ENCODE peak calls at places on chromosomes 3 and 15, in eight cellular contexts. X, G, V, N, I, Z, B and L are unnamed samples.

GRCh38 chr3:186248850-186249249 is 113.2 kb downstream of the DGKG start:
- DNase-seq in X (no peak), G (no peak), V (no peak), N (no peak), I (no peak), Z (no peak), B (no peak), L (no peak)

GRCh38 chr15:60115579-60116415 is 111.7 kb downstream of the FOXB1 start:
- DNase-seq in X (no peak), G (no peak), V (no peak), N (no peak), I (no peak), Z (no peak), B (no peak), L (no peak)

GRCh38 chr15:60526127-60526616 is 47.2 kb upstream of the ICE2 start:
- DNase-seq in X (no peak), G (peak; percentile 59), V (no peak), N (peak; percentile 52), I (no peak), Z (no peak), B (peak; percentile 74), L (peak; percentile 25)

GRCh38 chr3:39000008-39000450 is 51.7 kb downstream of the SCN11A start:
- DNase-seq in X (peak; percentile 74), G (no peak), V (no peak), N (no peak), I (no peak), Z (no peak), B (no peak), L (no peak)

GRCh38 chr3:159620873-159621272 is 367.8 kb upstream of the IL12A start:
- DNase-seq in X (peak; percentile 58), G (no peak), V (no peak), N (no peak), I (no peak), Z (no peak), B (no peak), L (no peak)

GRCh38 chr15:90934256-90934948 is 683 bp upstream of the UNC45A start:
- DNase-seq in X (peak; percentile 91), G (peak; percentile 83), V (peak; percentile 72), N (peak; percentile 91), I (peak; percentile 93), Z (peak; percentile 93), B (peak; percentile 90), L (peak; percentile 90)

GRCh38 chr15:91553455-91553854 is 300.1 kb upstream of the SLCO3A1 start:
- DNase-seq in X (no peak), G (no peak), V (no peak), N (no peak), I (no peak), Z (no peak), B (no peak), L (no peak)

GRCh38 chr3:55624238-55624637 is 137.1 kb upstream of the WNT5A start:
- DNase-seq in X (no peak), G (no peak), V (no peak), N (peak; percentile 26), I (no peak), Z (peak; percentile 22), B (no peak), L (no peak)

GRCh38 chr3:166696104-166696503 is 684.0 kb downstream of the ZBBX start:
- DNase-seq in X (no peak), G (no peak), V (no peak), N (no peak), I (no peak), Z (no peak), B (no peak), L (no peak)

DNA sequence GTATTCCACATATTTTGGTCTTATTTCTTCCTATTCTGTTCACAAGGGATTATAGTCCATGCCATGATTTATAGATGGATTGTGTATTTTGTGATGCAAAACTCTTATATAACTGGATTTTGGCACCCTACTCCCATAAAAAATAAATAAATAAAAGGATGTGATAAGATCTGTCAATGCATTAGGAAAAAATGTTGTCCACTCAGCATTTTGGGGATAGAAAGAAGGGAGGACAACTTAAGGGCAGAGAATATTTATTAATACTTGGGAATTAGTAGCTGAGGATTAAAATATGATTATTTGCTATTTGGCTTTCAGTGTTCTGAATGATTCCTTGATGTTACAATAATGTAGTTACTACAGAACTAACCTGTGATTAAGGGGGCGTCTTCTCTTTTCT is 682.6 kb downstream of the ZBBX start:
- DNase-seq in X (no peak), G (no peak), V (no peak), N (no peak), I (no peak), Z (no peak), B (no peak), L (no peak)
- TF ChIP-seq POLR2A in X (no peak), G (no peak), V (no peak), N (no peak), I (no peak), Z (no peak), B (no peak), L (no peak)

GRCh38 chr3:105802073-105802706 is 66.6 kb downstream of the CBLB start:
- DNase-seq in X (no peak), G (no peak), V (no peak), N (no peak), I (no peak), Z (no peak), B (no peak), L (no peak)

GRCh38 chr3:105798381-105798934 is 70.4 kb downstream of the CBLB start:
- DNase-seq in X (no peak), G (no peak), V (no peak), N (no peak), I (no peak), Z (no peak), B (no peak), L (no peak)

GRCh38 chr3:105801397-105801796 is 67.4 kb downstream of the CBLB start:
- DNase-seq in X (no peak), G (no peak), V (no peak), N (no peak), I (no peak), Z (no peak), B (no peak), L (no peak)

GRCh38 chr3:105805402-105805801 is 63.4 kb downstream of the CBLB start:
- DNase-seq in X (no peak), G (no peak), V (no peak), N (no peak), I (no peak), Z (no peak), B (no peak), L (no peak)

GRCh38 chr3:105800320-105800719 is 68.5 kb downstream of the CBLB start:
- DNase-seq in X (peak; percentile 25), G (no peak), V (no peak), N (no peak), I (no peak), Z (no peak), B (no peak), L (no peak)
- H3K27ac ChIP-seq in X (no peak overlapping the region), G (no peak overlapping the region), V (no peak overlapping the region), N (no peak overlapping the region), I (no peak overlapping the region), Z (no peak overlapping the region), B (no peak overlapping the region), L (no peak overlapping the region)

GRCh38 chr3:97821810-97822775 is at the start of gene CRYBG3:
- DNase-seq in X (peak; percentile 73), G (peak; percentile 82), V (peak; percentile 69), N (peak; percentile 90), I (peak; percentile 88), Z (peak; percentile 88), B (peak; percentile 91), L (peak; percentile 86)

GRCh38 chr3:97821413-97821809 is 400 bp upstream of the CRYBG3 start:
- DNase-seq in X (no peak), G (no peak), V (peak; percentile 12), N (peak; percentile 59), I (peak; percentile 65), Z (peak; percentile 59), B (peak; percentile 77), L (peak; percentile 48)

GRCh38 chr3:97815149-97815917 is 6.5 kb upstream of the CRYBG3 start:
- DNase-seq in X (no peak), G (no peak), V (no peak), N (no peak), I (no peak), Z (no peak), B (no peak), L (no peak)

GRCh38 chr3:97820780-97821179 is 1.0 kb upstream of the CRYBG3 start:
- DNase-seq in X (no peak), G (no peak), V (no peak), N (no peak), I (no peak), Z (no peak), B (no peak), L (no peak)

DNA sequence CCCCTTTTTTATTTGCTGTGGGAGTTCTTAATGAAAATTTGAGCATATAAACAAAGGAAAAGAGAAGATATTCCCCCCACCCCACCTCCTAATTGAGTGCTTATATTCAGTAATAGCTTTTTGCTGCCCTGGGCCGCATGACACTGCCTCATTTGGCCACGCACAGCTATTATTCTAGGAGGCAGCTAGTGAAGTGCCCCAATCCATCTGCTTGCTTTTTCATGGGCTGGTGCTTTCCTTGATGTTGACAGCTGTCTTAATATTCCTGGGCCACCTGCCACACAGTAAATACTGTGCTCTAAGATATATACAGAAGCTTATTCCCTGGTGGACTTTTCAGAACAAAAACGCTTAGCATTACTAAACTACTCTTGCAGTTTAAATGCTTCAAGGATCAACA is 3.8 kb upstream of the CRYBG3 start:
- DNase-seq in X (no peak), G (no peak), V (no peak), N (no peak), I (no peak), Z (no peak), B (no peak), L (no peak)
- H3K4me3 ChIP-seq in X (no peak overlapping the region), G (no peak overlapping the region), V (no peak overlapping the region), N (no peak overlapping the region), I (no peak overlapping the region), Z (no peak overlapping the region), B (no peak overlapping the region), L (no peak overlapping the region)

GRCh38 chr15:52019394-52020252 is 604 bp downstream of the MAPK6 start:
- DNase-seq in X (peak; percentile 91), G (peak; percentile 87), V (peak; percentile 76), N (peak; percentile 88), I (peak; percentile 94), Z (peak; percentile 92), B (peak; percentile 95), L (peak; percentile 93)

GRCh38 chr15:52020253-52021085 is 1.4 kb downstream of the MAPK6 start:
- DNase-seq in X (no peak), G (no peak), V (no peak), N (no peak), I (no peak), Z (no peak), B (no peak), L (no peak)

GRCh38 chr15:52021128-52021671 is 2.2 kb downstream of the MAPK6 start:
- DNase-seq in X (peak; percentile 85), G (no peak), V (no peak), N (peak; percentile 43), I (no peak), Z (peak; percentile 47), B (peak; percentile 75), L (peak; percentile 76)

GRCh38 chr15:52018244-52018643 is 775 bp upstream of the MAPK6 start:
- DNase-seq in X (no peak), G (no peak), V (no peak), N (no peak), I (no peak), Z (no peak), B (no peak), L (no peak)

DNA sequence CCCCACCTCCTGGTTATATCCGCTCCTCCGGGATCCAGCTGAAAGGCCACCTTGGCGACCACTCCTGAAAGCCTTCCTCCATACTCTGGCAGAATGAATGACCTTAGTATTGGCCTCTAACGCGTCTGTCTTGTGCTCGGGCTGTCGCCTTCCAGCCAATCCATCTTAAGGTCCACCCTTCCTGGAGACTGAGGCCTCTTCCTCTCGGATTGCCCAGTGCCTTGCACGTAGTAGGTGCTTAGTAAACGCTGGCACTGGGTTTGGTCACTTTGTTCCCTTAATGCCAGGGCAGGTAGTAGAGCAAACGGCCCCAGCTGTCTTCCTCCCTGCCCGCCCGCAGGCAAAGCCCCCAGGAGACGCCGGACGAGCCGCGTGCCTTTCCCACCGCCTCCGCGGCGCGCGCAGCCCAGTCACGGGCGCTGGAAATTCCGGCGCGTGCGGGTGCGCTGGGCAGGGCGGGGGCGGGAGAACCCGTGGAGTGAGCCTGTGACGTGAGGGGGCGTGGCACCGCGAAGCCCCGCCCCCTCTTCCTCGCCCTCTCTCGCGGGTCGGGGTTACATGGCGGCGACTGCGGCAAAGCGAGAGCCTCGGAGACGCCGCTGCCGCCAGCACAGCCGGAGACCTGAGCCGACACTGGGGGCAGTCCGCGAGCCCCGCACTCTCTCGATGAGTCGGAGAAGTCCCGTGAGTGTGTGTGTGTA is at the start of gene MAPK6:
- DNase-seq in X (peak; percentile 93), G (peak; percentile 95), V (peak; percentile 93), N (peak; percentile 96), I (peak; percentile 95), Z (peak; percentile 95), B (peak; percentile 97), L (peak; percentile 95)
- TF ChIP-seq POLR2A in X (peak; percentile 79), G (peak; percentile 98), V (peak; percentile 90), N (peak; percentile 32), I (peak; percentile 96), Z (peak; percentile 91), B (peak; percentile 89), L (peak; percentile 89)